ENCODE peak calls at places on chromosome 16, in six cellular contexts. R, V, K, P, D and S are unnamed samples.

GRCh38 chr16:1771072-1771863 is at the start of gene NME3:
- DNase-seq in R (no peak), V (peak), K (peak), P (peak), D (peak), S (peak)

GRCh38 chr16:89093602-89094251 is at the start of gene ACSF3:
- DNase-seq in R (no peak), V (peak), K (peak), P (peak), D (peak), S (no peak)

GRCh38 chr16:31352344-31353115 is 2.4 kb upstream of the ITGAX start:
- DNase-seq in R (no peak), V (peak), K (no peak), P (no peak), D (no peak), S (peak)

GRCh38 chr16:89285381-89285780 is 67.9 kb downstream of the ZNF778 start:
- DNase-seq in R (no peak), V (no peak), K (no peak), P (no peak), D (no peak), S (no peak)

GRCh38 chr16:23949630-23950290 is 114.0 kb downstream of the PRKCB start:
- DNase-seq in R (peak), V (peak), K (no peak), P (no peak), D (no peak), S (no peak)

GRCh38 chr16:81526935-81527334 is 82.3 kb downstream of the CMIP start:
- DNase-seq in R (no peak), V (no peak), K (no peak), P (peak), D (no peak), S (no peak)

GRCh38 chr16:49643429-49644142 is 212.3 kb downstream of the ZNF423 start:
- DNase-seq in R (no peak), V (no peak), K (no peak), P (peak), D (peak), S (no peak)

GRCh38 chr16:86343733-86344585 is 166.4 kb upstream of the FOXF1 start:
- DNase-seq in R (no peak), V (no peak), K (no peak), P (no peak), D (no peak), S (no peak)

GRCh38 chr16:48540222-48540900 is 69.6 kb downstream of the N4BP1 start:
- DNase-seq in R (no peak), V (no peak), K (no peak), P (no peak), D (no peak), S (no peak)

GRCh38 chr16:67425581-67425980 is 5.3 kb upstream of the HSD11B2 start:
- DNase-seq in R (no peak), V (no peak), K (no peak), P (no peak), D (no peak), S (no peak)

GRCh38 chr16:70698901-70699300 is 13.0 kb upstream of the MTSS2 start:
- DNase-seq in R (no peak), V (no peak), K (no peak), P (no peak), D (no peak), S (no peak)

GRCh38 chr16:84579936-84580335 is 37.9 kb downstream of the COTL1 start:
- DNase-seq in R (no peak), V (no peak), K (no peak), P (no peak), D (no peak), S (no peak)

GRCh38 chr16:23497543-23497868 is 12.8 kb downstream of the GGA2 start:
- DNase-seq in R (no peak), V (no peak), K (no peak), P (no peak), D (no peak), S (no peak)

GRCh38 chr16:14286381-14287230 is 215.5 kb downstream of the MRTFB start:
- DNase-seq in R (no peak), V (peak), K (no peak), P (no peak), D (no peak), S (peak)

GRCh38 chr16:82741073-82741615 is 114.4 kb downstream of the CDH13 start:
- DNase-seq in R (no peak), V (no peak), K (no peak), P (no peak), D (peak), S (no peak)

GRCh38 chr16:50591800-50592771 is 43.9 kb downstream of the NKD1 start:
- DNase-seq in R (no peak), V (no peak), K (no peak), P (no peak), D (no peak), S (no peak)

GRCh38 chr16:28010671-28011070 is 52.8 kb downstream of the GSG1L start:
- DNase-seq in R (no peak), V (no peak), K (no peak), P (peak), D (no peak), S (no peak)

GRCh38 chr16:11848842-11849241 is 2.5 kb downstream of the RSL1D1 start:
- DNase-seq in R (no peak), V (no peak), K (no peak), P (peak), D (peak), S (no peak)

GRCh38 chr16:19757762-19758595 is 39.9 kb downstream of the IQCK start:
- DNase-seq in R (no peak), V (no peak), K (no peak), P (no peak), D (no peak), S (no peak)

GRCh38 chr16:17744903-17745581 is 274.3 kb upstream of the XYLT1 start:
- DNase-seq in R (no peak), V (no peak), K (peak), P (no peak), D (no peak), S (no peak)

GRCh38 chr16:64826374-64826773 is 295.5 kb downstream of the CDH11 start:
- DNase-seq in R (no peak), V (no peak), K (no peak), P (no peak), D (no peak), S (no peak)

GRCh38 chr16:2472488-2472864 is 1.4 kb downstream of the NTN3 start:
- DNase-seq in R (no peak), V (no peak), K (no peak), P (no peak), D (no peak), S (peak)